ENCODE peak calls at places on chromosome 21, in four cellular contexts. R, H, C and Z are unnamed samples.
A peak's percentile ranks its signal among the peaks of the same experiment; 100 is the strongest.

GRCh38 chr21:45074818-45075605 is 632 bp downstream of the ADARB1 start:
- DNase-seq in R (no peak), H (no peak), C (no peak), Z (peak; percentile 54)

GRCh38 chr21:41616063-41616591 is 108.2 kb upstream of the TMPRSS2 start:
- DNase-seq in R (no peak), H (no peak), C (no peak), Z (no peak)

GRCh38 chr21:31733521-31734149 is 1.7 kb upstream of the SCAF4 start:
- DNase-seq in R (no peak), H (no peak), C (no peak), Z (peak; percentile 47)

GRCh38 chr21:40445349-40445921 is 401.5 kb downstream of the DSCAM start:
- DNase-seq in R (no peak), H (no peak), C (no peak), Z (no peak)

GRCh38 chr21:32806810-32807386 is 35.3 kb upstream of the PAXBP1 start:
- DNase-seq in R (no peak), H (no peak), C (no peak), Z (no peak)

GRCh38 chr21:21101911-21102310 is 103.7 kb downstream of the NCAM2 start:
- DNase-seq in R (no peak), H (no peak), C (no peak), Z (no peak)

GRCh38 chr21:34159617-34159883 is 86.2 kb downstream of the MRPS6 start:
- DNase-seq in R (no peak), H (no peak), C (no peak), Z (no peak)

GRCh38 chr21:34886554-34887385 is 162.3 kb downstream of the RUNX1 start:
- DNase-seq in R (peak; percentile 22), H (no peak), C (peak; percentile 26), Z (peak; percentile 22)

GRCh38 chr21:17542371-17542992 is 29.6 kb downstream of the CXADR start:
- DNase-seq in R (no peak), H (peak; percentile 21), C (no peak), Z (no peak)

GRCh38 chr21:38671716-38672115 is 134.0 kb upstream of the ETS2 start:
- DNase-seq in R (no peak), H (no peak), C (no peak), Z (no peak)

GRCh38 chr21:33948096-33948950 is 32.7 kb upstream of the ATP5PO start:
- DNase-seq in R (peak; percentile 72), H (peak; percentile 67), C (peak; percentile 30), Z (peak; percentile 56)

GRCh38 chr21:27647921-27648320 is 681.0 kb upstream of the ADAMTS5 start:
- DNase-seq in R (no peak), H (no peak), C (no peak), Z (no peak)

GRCh38 chr21:27077501-27077900 is 110.6 kb upstream of the ADAMTS5 start:
- DNase-seq in R (no peak), H (peak; percentile 34), C (no peak), Z (no peak)

GRCh38 chr21:45547211-45547900 is 5.1 kb upstream of the SLC19A1 start:
- DNase-seq in R (no peak), H (no peak), C (no peak), Z (no peak)

DNA sequence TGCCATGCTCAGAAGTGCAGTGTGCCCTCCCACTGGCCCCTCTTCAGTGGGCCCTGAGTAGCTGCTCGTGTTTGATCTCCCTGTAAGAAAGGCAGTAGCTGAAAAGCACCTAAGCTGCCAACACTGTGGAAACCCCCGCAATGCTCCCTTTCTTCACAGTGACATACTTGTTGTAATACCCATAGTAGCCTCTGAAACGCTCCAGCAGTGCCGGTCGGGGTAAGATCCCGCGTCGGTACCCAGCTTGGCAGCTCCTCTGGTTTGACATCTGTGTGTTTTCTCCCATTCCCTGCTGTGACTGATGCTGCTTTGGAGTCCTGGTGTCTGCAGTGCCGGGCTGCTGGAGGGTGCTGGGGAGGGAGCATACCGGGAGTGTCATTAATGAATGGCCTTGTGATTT is 3.6 kb downstream of the CHAF1B start:
- DNase-seq in R (peak; percentile 55), H (no peak), C (no peak), Z (no peak)
- TF ChIP-seq CTCF in R (no peak), H (no peak), C (no peak), Z (no peak)

DNA sequence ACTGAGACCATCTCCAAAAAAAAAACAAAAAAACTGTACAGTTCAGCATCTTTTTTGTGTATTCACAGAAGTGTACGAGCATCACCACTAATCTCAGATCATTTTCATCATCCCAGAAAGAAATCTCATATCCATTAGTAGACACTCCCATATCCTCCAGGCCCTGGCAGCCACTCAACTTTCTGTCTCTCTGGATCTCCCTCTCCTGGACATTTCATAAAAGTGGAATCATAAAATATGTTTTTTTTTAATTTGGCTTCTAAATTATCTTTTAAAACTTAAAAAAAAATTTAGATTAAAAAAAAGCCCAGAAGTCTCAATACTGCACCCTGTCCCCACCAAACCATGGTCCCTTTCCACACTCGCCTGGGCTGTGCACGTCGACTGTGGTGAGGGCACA is 22.1 kb downstream of the RIPPLY3 start:
- DNase-seq in R (no peak), H (no peak), C (no peak), Z (no peak)
- TF ChIP-seq CTCF in R (no peak), H (no peak), C (no peak), Z (no peak)

GRCh38 chr21:25735221-25735894 is 586 bp downstream of the GABPA start:
- DNase-seq in R (peak; percentile 94), H (peak; percentile 93), C (peak; percentile 94), Z (peak; percentile 84)
- TF ChIP-seq CTCF in R (no peak), H (peak; percentile 9), C (no peak), Z (no peak)

DNA sequence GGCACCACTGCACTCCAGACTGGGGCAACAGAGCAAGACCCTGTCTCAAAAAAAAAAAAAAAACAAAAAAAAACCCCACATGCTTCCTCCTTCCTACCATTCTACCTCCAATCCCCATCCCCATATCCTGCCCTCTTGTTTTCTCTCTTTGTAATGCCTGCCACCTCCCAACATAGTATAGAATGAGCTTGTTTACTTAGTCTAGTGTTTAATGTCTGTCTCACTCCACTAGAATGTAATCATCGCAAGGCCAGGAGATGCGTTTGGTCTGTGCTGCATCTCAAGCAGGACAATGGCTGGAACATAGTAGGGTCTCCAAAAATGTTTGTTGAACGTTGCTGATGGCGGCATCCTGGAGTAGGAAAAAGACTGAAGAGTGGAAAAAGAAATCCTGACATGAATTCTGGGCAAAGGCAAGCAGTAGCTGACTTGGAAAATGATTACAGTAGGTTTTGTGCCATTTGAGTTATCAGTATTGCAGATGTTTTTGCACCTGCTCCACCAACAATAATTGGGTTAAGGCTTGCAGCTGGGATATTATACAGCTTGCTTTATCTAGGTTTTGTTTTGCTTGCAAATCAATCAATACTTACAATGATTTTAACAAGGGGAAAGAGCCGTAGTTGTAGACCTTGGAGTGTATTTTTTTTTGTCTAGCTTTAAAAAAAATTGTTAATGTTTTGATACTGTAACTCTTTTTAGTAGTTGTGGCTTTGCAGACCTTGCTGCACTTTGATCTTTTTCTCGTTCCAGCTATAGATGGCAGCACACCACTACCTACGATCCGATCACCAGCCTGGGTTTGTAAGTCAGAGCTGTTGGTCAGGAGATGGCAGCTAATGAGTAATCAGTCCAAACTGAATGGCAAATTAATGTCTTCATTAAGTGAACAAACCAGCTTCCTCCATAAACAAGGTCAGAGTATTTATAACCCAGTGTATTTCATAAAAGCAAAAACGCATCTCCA is 62.4 kb downstream of the BACH1 start:
- DNase-seq in R (peak; percentile 56), H (no peak), C (no peak), Z (no peak)
- TF ChIP-seq CTCF in R (no peak), H (no peak), C (no peak), Z (no peak)